ENCODE peak calls at places on chromosomes 5 and 9, in nine cellular contexts. N, S, O, A, L, D, H, X and J are unnamed samples.
A peak's percentile ranks its signal among the peaks of the same experiment; 100 is the strongest.

GRCh38 chr9:135083831-135084230 is 3.6 kb upstream of the OLFM1 start:
- DNase-seq in S (peak; percentile 48), L (no peak), X (no peak), D (no peak), A (no peak), O (no peak), H (no peak), N (no peak), J (no peak)

GRCh38 chr9:131678499-131679111 is 61.3 kb downstream of the RAPGEF1 start:
- DNase-seq in D (peak; percentile 81), N (peak; percentile 92), S (peak; percentile 67), O (peak; percentile 50), X (peak; percentile 67), H (peak; percentile 87), L (peak; percentile 95), A (peak; percentile 87), J (peak; percentile 93)

GRCh38 chr5:13572188-13572587 is 372.3 kb downstream of the DNAH5 start:
- DNase-seq in N (no peak), O (no peak), H (no peak), X (no peak), S (no peak), A (no peak), D (no peak), L (no peak), J (no peak)

GRCh38 chr9:115198018-115198417 is 80.1 kb upstream of the TNC start:
- DNase-seq in N (no peak), A (no peak), L (peak; percentile 50), X (no peak), H (peak; percentile 65), S (peak; percentile 39), O (no peak), D (no peak), J (peak; percentile 45)

GRCh38 chr9:3007331-3007730 is 163.4 kb upstream of the PUM3 start:
- DNase-seq in N (no peak), X (no peak), S (no peak), H (no peak), O (no peak), L (no peak), A (no peak), D (no peak), J (no peak)

GRCh38 chr5:147303976-147304375 is 69.2 kb downstream of the STK32A start:
- DNase-seq in S (no peak), A (no peak), H (peak; percentile 84), X (peak; percentile 60), O (no peak), L (no peak), D (peak; percentile 23), N (peak; percentile 31), J (no peak)

GRCh38 chr9:136109351-136110081 is 9.2 kb downstream of the TMEM250 start:
- DNase-seq in L (peak; percentile 96), X (peak; percentile 90), A (peak; percentile 77), D (peak; percentile 79), N (peak; percentile 65), H (peak; percentile 97), O (peak; percentile 94), S (peak; percentile 93), J (peak; percentile 99)

GRCh38 chr5:81389015-81389414 is 4.9 kb downstream of the ACOT12 start:
- DNase-seq in D (no peak), S (no peak), H (no peak), L (no peak), N (no peak), O (no peak), X (no peak), A (no peak), J (no peak)

GRCh38 chr5:88926774-88927173 is 43.8 kb upstream of the MEF2C start:
- DNase-seq in A (no peak), N (no peak), S (no peak), H (no peak), X (no peak), O (no peak), L (no peak), D (no peak), J (no peak)

GRCh38 chr5:30194595-30194994 is 998.9 kb upstream of the CDH6 start:
- DNase-seq in H (no peak), X (no peak), O (no peak), L (no peak), D (no peak), S (no peak), N (no peak), A (no peak), J (no peak)

GRCh38 chr9:130049431-130050210 is 4.1 kb upstream of the GPR107 start:
- DNase-seq in O (no peak), X (no peak), D (no peak), N (no peak), L (no peak), S (no peak), A (no peak), H (peak; percentile 39), J (peak; percentile 46)

GRCh38 chr9:84857224-84857623 is 187.7 kb downstream of the NTRK2 start:
- DNase-seq in X (no peak), A (no peak), S (no peak), H (no peak), O (no peak), N (no peak), D (no peak), L (no peak), J (no peak)

GRCh38 chr5:172370648-172371248 is 83.6 kb downstream of the SH3PXD2B start:
- DNase-seq in O (no peak), L (peak; percentile 54), N (no peak), A (no peak), X (peak; percentile 69), S (no peak), H (peak; percentile 78), D (peak; percentile 12), J (no peak)
- TF ChIP-seq CTCF in O (peak; percentile 19), L (peak; percentile 31), N (peak; percentile 56), A (peak; percentile 92), X (peak; percentile 44), S (peak; percentile 54), H (peak; percentile 49), D (peak; percentile 59), J (no peak)

GRCh38 chr5:144703776-144704175 is 533.1 kb downstream of the KCTD16 start:
- DNase-seq in D (no peak), N (no peak), X (no peak), H (no peak), O (no peak), A (no peak), S (no peak), L (no peak), J (no peak)

GRCh38 chr5:144691936-144692335 is 521.3 kb downstream of the KCTD16 start:
- DNase-seq in N (peak; percentile 9), L (no peak), S (no peak), A (no peak), O (no peak), H (no peak), X (no peak), D (no peak), J (no peak)

GRCh38 chr5:144698454-144698853 is 527.8 kb downstream of the KCTD16 start:
- DNase-seq in A (no peak), X (no peak), H (no peak), L (no peak), O (no peak), N (no peak), D (no peak), S (no peak), J (no peak)

DNA sequence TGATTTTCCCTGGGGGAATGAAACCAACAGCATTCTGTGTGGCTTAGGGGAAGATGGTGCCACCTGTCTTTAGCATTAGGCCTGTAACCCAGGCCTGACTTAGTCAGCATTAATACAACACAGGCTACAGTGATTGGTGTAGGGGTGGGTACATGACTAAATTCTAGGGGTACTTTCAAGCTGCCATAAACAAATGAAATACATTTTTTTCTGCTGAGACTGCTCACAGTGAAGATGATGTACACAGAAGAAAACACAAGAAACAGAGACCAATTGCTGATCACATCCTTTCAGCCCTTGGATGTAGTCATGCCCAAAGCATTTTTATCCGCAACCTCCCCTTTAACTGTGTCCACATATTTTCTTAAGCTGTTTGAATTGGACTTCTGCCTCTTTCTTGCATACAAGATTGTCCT is 527.2 kb downstream of the KCTD16 start:
- DNase-seq in S (no peak), A (no peak), D (peak; percentile 59), L (no peak), N (peak; percentile 94), O (no peak), H (no peak), X (peak; percentile 10), J (no peak)
- TF ChIP-seq CTCF in S (no peak), A (no peak), D (peak; percentile 3), L (no peak), N (peak; percentile 24), O (no peak), H (no peak), X (no peak), J (no peak)

DNA sequence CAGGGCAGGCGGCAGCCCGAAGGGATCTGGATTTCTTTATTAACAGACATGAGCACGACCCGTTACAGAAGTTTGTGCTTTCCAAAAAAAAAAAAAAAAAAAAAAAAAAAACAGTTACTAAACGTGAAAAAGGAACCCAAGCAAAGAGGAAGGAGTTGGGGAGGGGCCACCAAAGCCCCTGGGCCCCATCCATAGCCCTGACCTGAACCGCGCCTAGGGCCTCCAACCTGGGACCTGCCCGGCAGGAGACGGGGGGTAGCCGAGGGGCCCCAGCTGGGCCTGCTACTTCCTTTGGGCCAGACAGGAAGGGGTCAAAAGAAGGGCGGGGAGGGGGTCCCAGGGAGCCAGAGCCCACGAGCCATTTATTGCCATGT is 10.0 kb downstream of the PRR7 start:
- DNase-seq in X (no peak), S (no peak), A (no peak), L (no peak), N (no peak), O (no peak), H (no peak), D (no peak), J (no peak)
- TF ChIP-seq CTCF in X (no peak), S (no peak), A (no peak), L (no peak), N (no peak), O (no peak), H (no peak), D (no peak), J (no peak)

DNA sequence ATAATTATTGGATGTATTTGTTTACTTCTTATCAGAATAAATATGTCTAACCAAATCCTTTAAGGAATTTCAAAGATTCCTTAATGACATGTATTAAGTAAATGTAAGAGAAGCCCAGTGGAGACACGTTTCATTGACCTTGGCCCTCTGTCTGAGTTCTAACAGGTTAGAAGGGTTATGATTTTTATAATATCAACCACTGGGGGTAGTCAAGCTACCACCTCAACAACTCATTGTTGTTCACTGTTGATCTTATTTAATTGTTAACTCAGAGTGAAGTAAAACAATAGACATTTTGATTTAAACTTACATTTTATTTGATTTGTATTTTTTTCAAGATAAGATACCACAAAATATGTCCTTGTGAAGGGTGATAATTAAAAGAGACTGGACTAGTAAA is 499.2 kb upstream of the COX7C start:
- DNase-seq in O (no peak), L (no peak), A (no peak), X (peak; percentile 13), H (no peak), S (no peak), N (no peak), D (no peak), J (no peak)
- TF ChIP-seq CTCF in O (no peak), L (no peak), A (peak; percentile 30), X (no peak), H (no peak), S (no peak), N (no peak), D (no peak), J (no peak)

GRCh38 chr9:133461975-133462374 is 2.2 kb downstream of the CACFD1 start:
- DNase-seq in H (no peak), A (no peak), X (no peak), N (no peak), D (no peak), O (no peak), S (no peak), L (no peak), J (no peak)
- TF ChIP-seq CTCF in H (no peak), A (peak; percentile 10), X (no peak), N (no peak), D (no peak), O (no peak), S (no peak), L (no peak), J (no peak)

GRCh38 chr9:7273575-7273974 is 515.8 kb downstream of the KDM4C start:
- DNase-seq in X (peak; percentile 29), H (no peak), D (no peak), L (no peak), S (no peak), A (no peak), O (peak; percentile 16), N (no peak), J (no peak)
- TF ChIP-seq CTCF in X (peak; percentile 37), H (peak; percentile 27), D (peak; percentile 28), L (no peak), S (peak; percentile 34), A (peak; percentile 18), O (no peak), N (peak; percentile 68), J (no peak)